ENCODE peak calls at places on chromosomes 13 and 19, in four cellular contexts. One of them, this sample, is unnamed.

GRCh38 chr13:30963794-30964193 is 31.3 kb downstream of the TEX26 start:
- DNase-seq in bronchial epithelial cell: peak
- DNase-seq in progenitor cell of endocrine pancreas: no peak
- DNase-seq in osteocyte: no peak
- DNase-seq in this sample: peak

GRCh38 chr19:19461671-19462622 is 53.4 kb downstream of the TSSK6 start:
- DNase-seq in progenitor cell of endocrine pancreas: peak
- DNase-seq in osteocyte: no peak
- DNase-seq in bronchial epithelial cell: no peak
- DNase-seq in this sample: no peak

GRCh38 chr13:33761744-33762143 is 56.2 kb upstream of the RFC3 start:
- DNase-seq in osteocyte: no peak
- DNase-seq in bronchial epithelial cell: peak
- DNase-seq in progenitor cell of endocrine pancreas: no peak
- DNase-seq in this sample: peak

GRCh38 chr19:35619290-35619923 is 6.9 kb downstream of the HAUS5 start:
- DNase-seq in osteocyte: no peak
- DNase-seq in bronchial epithelial cell: no peak
- DNase-seq in progenitor cell of endocrine pancreas: no peak
- DNase-seq in this sample: no peak

GRCh38 chr19:46924874-46925547 is 64.2 kb downstream of the ARHGAP35 start:
- DNase-seq in bronchial epithelial cell: peak
- DNase-seq in progenitor cell of endocrine pancreas: no peak
- DNase-seq in osteocyte: no peak
- DNase-seq in this sample: no peak

GRCh38 chr19:1864480-1865171 is 1.2 kb upstream of the KLF16 start:
- DNase-seq in osteocyte: no peak
- DNase-seq in bronchial epithelial cell: no peak
- DNase-seq in progenitor cell of endocrine pancreas: peak
- DNase-seq in this sample: no peak

GRCh38 chr19:6767357-6768235 is at the start of gene SH2D3A:
- DNase-seq in bronchial epithelial cell: peak
- DNase-seq in osteocyte: no peak
- DNase-seq in progenitor cell of endocrine pancreas: peak
- DNase-seq in this sample: peak

GRCh38 chr13:98556968-98557591 is 19.8 kb downstream of the STK24 start:
- DNase-seq in osteocyte: no peak
- DNase-seq in progenitor cell of endocrine pancreas: no peak
- DNase-seq in bronchial epithelial cell: no peak
- DNase-seq in this sample: peak

GRCh38 chr13:43895940-43896339 is 16.2 kb downstream of the LACC1 start:
- DNase-seq in bronchial epithelial cell: peak
- DNase-seq in progenitor cell of endocrine pancreas: no peak
- DNase-seq in osteocyte: no peak
- DNase-seq in this sample: peak

This sample was measured in foreskin keratinocyte.